ENCODE peak calls at places on chromosomes 6 and 20, in five cellular contexts. A is HCT116, W is Peyer's patch, O is cardiac muscle cell, X is A549. M is an unnamed sample.

GRCh38 chr6:138289739-138290138 is 71.4 kb upstream of the PBOV1 start:
- DNase-seq in A (no peak), W (no peak), O (peak; percentile 62), X (peak; percentile 6), M (no peak)

GRCh38 chr20:64188682-64189529 is 24.7 kb downstream of the MYT1 start:
- DNase-seq in A (peak; percentile 2), W (no peak), O (no peak), X (peak; percentile 65), M (no peak)

GRCh38 chr6:140559458-140559857 is 1185.0 kb upstream of the CITED2 start:
- DNase-seq in A (no peak), W (no peak), O (no peak), X (no peak), M (no peak)

GRCh38 chr20:36155629-36155971 is 1.1 kb downstream of the EPB41L1 start:
- DNase-seq in A (no peak), W (no peak), O (no peak), X (no peak), M (no peak)

GRCh38 chr20:48329676-48330644 is 497.8 kb downstream of the PREX1 start:
- DNase-seq in A (no peak), W (no peak), O (peak; percentile 36), X (peak; percentile 39), M (peak; percentile 66)

GRCh38 chr6:110689275-110689935 is 125.9 kb downstream of the CDK19 start:
- DNase-seq in A (no peak), W (no peak), O (no peak), X (no peak), M (no peak)

GRCh38 chr6:45212976-45213375 is 115.2 kb upstream of the RUNX2 start:
- DNase-seq in A (no peak), W (no peak), O (no peak), X (no peak), M (no peak)

GRCh38 chr6:162416845-162417537 is 310.6 kb downstream of the PRKN start:
- DNase-seq in A (no peak), W (no peak), O (no peak), X (no peak), M (no peak)

GRCh38 chr20:50713677-50714101 is 17.7 kb upstream of the PARD6B start:
- DNase-seq in A (no peak), W (peak; percentile 66), O (peak; percentile 39), X (no peak), M (no peak)

GRCh38 chr6:167819640-167820039 is 7.1 kb upstream of the AFDN start:
- DNase-seq in A (no peak), W (no peak), O (no peak), X (no peak), M (no peak)

GRCh38 chr6:53189554-53189953 is 40.9 kb upstream of the GCM1 start:
- DNase-seq in A (no peak), W (no peak), O (no peak), X (no peak), M (no peak)

GRCh38 chr6:161830866-161831600 is 557.2 kb upstream of the AGPAT4 start:
- DNase-seq in A (no peak), W (no peak), O (no peak), X (no peak), M (no peak)

GRCh38 chr20:40331699-40332098 is 357.3 kb downstream of the MAFB start:
- DNase-seq in A (no peak), W (peak; percentile 47), O (no peak), X (no peak), M (no peak)

GRCh38 chr6:151891524-151891923 is 84.0 kb downstream of the ESR1 start:
- DNase-seq in A (no peak), W (no peak), O (no peak), X (no peak), M (no peak)

GRCh38 chr20:58135441-58136170 is 92.8 kb downstream of the ANKRD60 start:
- DNase-seq in A (no peak), W (no peak), O (no peak), X (no peak), M (peak; percentile 89)

GRCh38 chr6:119442776-119443184 is 93.2 kb upstream of the MAN1A1 start:
- DNase-seq in A (no peak), W (peak; percentile 64), O (no peak), X (no peak), M (no peak)

GRCh38 chr6:109893606-109894005 is 84.5 kb upstream of the GPR6 start:
- DNase-seq in A (no peak), W (no peak), O (no peak), X (no peak), M (no peak)

GRCh38 chr6:168442646-168443045 is 1.7 kb downstream of the SMOC2 start:
- DNase-seq in A (no peak), W (no peak), O (peak; percentile 19), X (no peak), M (no peak)

DNA sequence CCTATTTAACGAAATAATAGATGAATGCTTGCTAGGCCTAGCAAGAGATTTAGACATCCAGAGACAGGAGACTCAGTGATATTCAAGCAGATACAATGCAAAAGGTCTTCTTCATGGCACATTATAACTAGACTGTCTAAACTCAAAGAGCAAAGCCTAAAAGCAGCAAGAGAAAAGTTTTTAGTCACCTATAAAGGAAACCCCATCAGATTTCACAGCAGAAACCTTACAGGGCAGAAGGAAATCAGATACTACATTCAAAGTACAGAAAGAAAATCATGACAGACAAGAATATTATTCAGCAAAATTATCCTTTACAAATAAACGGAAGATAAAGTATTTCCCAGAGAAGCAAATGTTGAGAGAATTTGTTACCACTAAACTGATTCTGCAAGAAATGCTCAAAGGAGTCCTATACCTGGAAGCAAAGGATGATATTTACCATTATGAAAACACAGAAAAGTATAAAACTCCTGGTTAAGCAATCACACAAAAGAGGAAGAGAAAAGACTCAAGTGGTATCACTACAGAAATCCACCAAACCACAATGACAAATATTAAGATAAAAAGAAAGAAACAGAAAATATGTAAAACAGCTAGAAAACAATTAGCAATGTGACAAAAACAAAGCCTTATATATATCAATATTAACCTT is 333.7 kb downstream of the MEI4 start:
- DNase-seq in A (no peak), W (no peak), O (no peak), X (no peak), M (no peak)
- H3K9me3 ChIP-seq in A (no peaks in the 10 kb centered on the region), W (no peaks in the 10 kb centered on the region), O (no peaks in the 10 kb centered on the region), X (no peaks in the 10 kb centered on the region), M (no peaks in the 10 kb centered on the region)

GRCh38 chr6:160355001-160355400 is 6.8 kb downstream of the SLC22A3 start:
- DNase-seq in A (no peak), W (no peak), O (no peak), X (peak; percentile 39), M (no peak)
- H3K27ac ChIP-seq in A (no peak overlapping the region), W (no peak overlapping the region), O (no peak overlapping the region), X (peak overlapping the region; percentile 66), M (peak overlapping the region; percentile 11)

DNA sequence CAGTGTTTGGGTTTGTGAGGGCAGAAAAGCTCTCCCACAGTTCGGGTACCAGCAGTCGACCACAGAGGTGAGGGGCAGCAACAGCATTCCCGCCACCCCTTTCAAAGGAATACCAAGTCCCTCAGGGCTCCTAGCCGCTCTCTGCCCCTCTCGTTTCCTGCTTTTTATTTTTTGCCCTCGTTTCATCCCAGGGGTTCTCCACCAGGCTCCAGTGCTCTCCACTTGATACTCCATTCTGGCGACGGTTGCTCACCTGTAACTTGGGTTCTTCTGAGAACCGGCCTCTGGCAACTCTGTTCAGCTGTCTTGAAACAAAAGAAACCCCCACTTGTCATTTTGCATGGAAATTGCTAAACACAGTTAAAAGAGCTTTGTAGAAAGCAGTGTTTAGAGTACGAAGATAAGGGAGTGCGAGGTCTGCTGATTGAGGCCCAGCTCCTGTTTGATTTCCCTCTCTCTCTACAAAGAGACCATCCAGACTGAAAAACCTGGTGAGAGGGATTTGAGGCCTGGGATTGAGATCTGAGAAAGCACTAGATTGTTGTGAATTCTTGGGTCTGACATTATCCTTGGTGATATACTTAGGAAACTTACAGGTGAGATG is 28.7 kb downstream of the IGF2R start:
- DNase-seq in A (no peak), W (no peak), O (no peak), X (no peak), M (no peak)
- H3K9me3 ChIP-seq in A (no peaks in the 10 kb centered on the region), W (no peaks in the 10 kb centered on the region), O (no peaks in the 10 kb centered on the region), X (no peaks in the 10 kb centered on the region), M (peaks cover 5% of the 10 kb centered on the region)

GRCh38 chr6:5120011-5120410 is 34.9 kb downstream of the PPP1R3G start:
- DNase-seq in A (no peak), W (no peak), O (no peak), X (no peak), M (no peak)

GRCh38 chr6:5121956-5122355 is 36.8 kb downstream of the PPP1R3G start:
- DNase-seq in A (no peak), W (no peak), O (no peak), X (no peak), M (no peak)

GRCh38 chr6:5116243-5116991 is 31.3 kb downstream of the PPP1R3G start:
- DNase-seq in A (no peak), W (no peak), O (no peak), X (no peak), M (no peak)

GRCh38 chr6:5121479-5121878 is 36.3 kb downstream of the PPP1R3G start:
- DNase-seq in A (no peak), W (no peak), O (no peak), X (no peak), M (no peak)

DNA sequence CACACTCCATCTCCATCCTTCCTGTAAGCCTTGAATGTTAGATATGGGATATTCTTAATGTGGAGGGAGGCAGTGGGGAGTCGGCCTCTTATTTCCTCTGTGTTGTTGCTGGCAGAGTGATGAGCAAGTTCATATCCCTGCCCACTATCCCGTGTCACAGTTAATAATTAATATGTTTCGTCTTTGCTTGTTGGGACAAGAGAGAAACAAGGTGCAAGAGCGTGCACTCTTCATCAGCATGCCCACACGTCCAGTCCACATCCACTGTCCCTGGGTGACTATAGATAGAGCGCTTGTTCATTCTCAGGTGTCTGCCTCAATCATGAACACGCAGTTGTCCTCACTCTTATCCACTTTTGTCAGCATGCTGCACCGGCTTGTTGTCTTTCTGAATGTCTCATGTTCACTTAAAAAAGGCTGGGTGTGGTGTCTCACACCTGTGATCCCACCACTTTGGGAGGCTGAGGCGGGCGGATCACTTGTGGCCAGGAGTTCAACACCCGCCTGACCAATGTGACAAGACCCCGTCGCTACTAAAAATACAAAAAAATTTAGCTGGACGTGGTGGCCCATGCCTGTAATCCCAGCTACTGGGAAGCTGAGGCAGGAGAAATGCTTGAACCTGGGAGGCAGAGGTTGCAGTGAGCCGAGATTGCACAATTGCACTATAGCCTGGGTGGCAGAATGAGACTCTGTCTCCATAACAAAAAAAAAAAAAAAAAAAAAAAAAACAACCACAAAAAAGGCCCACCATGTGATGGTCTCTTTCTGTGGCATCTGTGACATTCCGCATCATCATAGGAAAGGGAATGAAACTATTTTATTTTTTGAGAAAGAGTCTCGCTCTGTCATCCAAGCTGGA is 34.2 kb downstream of the PPP1R3G start:
- DNase-seq in A (no peak), W (no peak), O (no peak), X (no peak), M (no peak)
- H3K27ac ChIP-seq in A (no peak overlapping the region), W (no peak overlapping the region), O (no peak overlapping the region), X (no peak overlapping the region), M (no peak overlapping the region)

DNA sequence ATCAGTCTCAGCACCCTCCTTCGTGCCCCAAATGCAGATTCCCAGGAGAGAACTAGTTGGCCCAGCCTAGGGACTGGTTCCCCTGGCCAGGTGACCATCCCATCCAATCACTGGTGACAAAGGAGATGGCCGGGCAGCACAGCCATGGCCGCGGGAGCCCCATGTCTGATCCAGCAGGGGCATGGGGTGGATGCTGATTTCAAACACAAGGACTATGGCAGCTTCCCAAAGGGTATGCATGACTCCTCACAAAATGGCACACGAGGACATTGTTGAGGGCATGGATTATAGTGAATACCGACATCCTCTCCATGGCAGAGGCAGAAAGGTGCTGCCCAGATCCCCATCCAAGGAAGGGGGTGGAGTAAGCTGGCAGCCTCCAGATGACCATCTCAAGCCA is 9.9 kb upstream of the LSM14B start:
- DNase-seq in A (no peak), W (no peak), O (no peak), X (no peak), M (no peak)
- H3K9me3 ChIP-seq in A (peaks cover 12% of the 10 kb centered on the region), W (peaks cover 4% of the 10 kb centered on the region), O (no peaks in the 10 kb centered on the region), X (peaks cover 69% of the 10 kb centered on the region), M (peaks cover 48% of the 10 kb centered on the region)